ENCODE peak calls at places on chromosomes 5 and 9, in seven cellular contexts. G, V, H, J, N, T and X are unnamed samples.

GRCh38 chr5:1732238-1732880 is 67.3 kb downstream of the MRPL36 start:
- DNase-seq in G (no peak), N (peak), V (no peak), T (no peak), H (no peak), J (no peak), X (no peak)

GRCh38 chr5:123441408-123441807 is 18.2 kb upstream of the CEP120 start:
- DNase-seq in J (no peak), N (no peak), H (no peak), V (no peak), G (no peak), T (no peak), X (no peak)

GRCh38 chr5:58544195-58544594 is 38.7 kb upstream of the RAB3C start:
- DNase-seq in J (no peak), H (no peak), G (no peak), N (no peak), T (no peak), V (no peak), X (no peak)

GRCh38 chr9:103397868-103398600 is 402.9 kb downstream of the CYLC2 start:
- DNase-seq in V (no peak), J (peak), T (peak), G (no peak), H (no peak), N (no peak), X (peak)

GRCh38 chr5:99320461-99320860 is 391.7 kb upstream of the CHD1 start:
- DNase-seq in V (no peak), J (no peak), T (no peak), H (no peak), G (no peak), N (no peak), X (peak)

GRCh38 chr9:72675586-72675985 is 154.2 kb downstream of the TMC1 start:
- DNase-seq in T (peak), J (peak), N (no peak), H (no peak), V (no peak), G (no peak), X (peak)

GRCh38 chr9:135958485-135958884 is 2.7 kb downstream of the UBAC1 start:
- DNase-seq in T (no peak), G (no peak), H (peak), V (peak), N (no peak), J (no peak), X (no peak)

GRCh38 chr9:94921072-94921471 is 194.6 kb downstream of the AOPEP start:
- DNase-seq in N (no peak), G (no peak), V (no peak), T (peak), H (peak), J (peak), X (no peak)

GRCh38 chr9:97958812-97959511 is 21.0 kb upstream of the HEMGN start:
- DNase-seq in N (no peak), T (no peak), H (no peak), V (no peak), G (peak), J (no peak), X (no peak)

GRCh38 chr9:110180713-110181434 is 27.1 kb downstream of the C9orf152 start:
- DNase-seq in V (no peak), T (peak), H (no peak), N (no peak), J (no peak), G (no peak), X (peak)

GRCh38 chr5:44619875-44620610 is 188.7 kb upstream of the MRPS30 start:
- DNase-seq in N (no peak), J (no peak), T (no peak), V (no peak), G (no peak), H (no peak), X (no peak)

GRCh38 chr5:150540615-150541396 is 32.9 kb downstream of the NDST1 start:
- DNase-seq in V (no peak), J (no peak), N (no peak), H (peak), G (peak), T (no peak), X (no peak)

GRCh38 chr9:13857521-13857920 is 456.4 kb downstream of the NFIB start:
- DNase-seq in N (no peak), V (no peak), G (no peak), H (no peak), T (no peak), J (no peak), X (peak)

GRCh38 chr5:133420440-133421301 is 191.7 kb downstream of the FSTL4 start:
- DNase-seq in G (no peak), H (no peak), V (no peak), T (no peak), N (no peak), J (no peak), X (no peak)

GRCh38 chr9:127250896-127251391 is 13.6 kb upstream of the GARNL3 start:
- DNase-seq in T (no peak), G (no peak), V (no peak), J (no peak), H (no peak), N (no peak), X (no peak)

GRCh38 chr5:124193371-124193789 is 553.1 kb downstream of the ZNF608 start:
- DNase-seq in T (no peak), J (no peak), V (no peak), H (no peak), G (no peak), N (no peak), X (no peak)

DNA sequence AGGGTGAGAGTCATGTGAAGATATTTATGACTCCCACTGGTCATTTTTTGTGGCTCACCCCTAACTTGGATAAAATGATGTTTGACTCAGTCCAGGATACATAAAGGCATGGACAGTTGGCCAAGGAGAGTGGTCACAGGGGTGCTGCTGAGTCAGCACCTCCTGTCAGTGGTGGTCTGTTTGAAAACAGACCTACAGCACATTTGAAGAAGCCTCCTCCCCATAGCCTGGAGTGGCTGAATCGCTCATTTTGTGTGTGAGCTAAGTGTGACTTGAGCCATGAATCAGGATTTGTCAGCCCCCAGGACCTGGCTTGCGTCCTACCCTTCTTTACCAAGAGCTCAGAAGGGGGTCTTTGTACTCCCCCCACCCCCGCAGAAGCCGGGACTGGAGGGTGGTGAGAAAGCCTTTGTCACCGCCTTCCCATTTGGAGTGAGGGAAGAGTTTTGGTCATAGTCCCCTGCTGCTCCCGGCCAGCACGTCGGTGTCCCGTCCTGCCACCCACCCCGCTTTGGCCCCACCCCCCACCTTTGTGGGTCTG is 35.6 kb downstream of the TRIO start:
- DNase-seq in G (no peak), T (no peak), J (no peak), N (no peak), V (no peak), H (no peak), X (no peak)
- H3K4me3 ChIP-seq in G (no peak), T (no peak), J (no peak), N (no peak), V (no peak), H (no peak), X (no peak)

DNA sequence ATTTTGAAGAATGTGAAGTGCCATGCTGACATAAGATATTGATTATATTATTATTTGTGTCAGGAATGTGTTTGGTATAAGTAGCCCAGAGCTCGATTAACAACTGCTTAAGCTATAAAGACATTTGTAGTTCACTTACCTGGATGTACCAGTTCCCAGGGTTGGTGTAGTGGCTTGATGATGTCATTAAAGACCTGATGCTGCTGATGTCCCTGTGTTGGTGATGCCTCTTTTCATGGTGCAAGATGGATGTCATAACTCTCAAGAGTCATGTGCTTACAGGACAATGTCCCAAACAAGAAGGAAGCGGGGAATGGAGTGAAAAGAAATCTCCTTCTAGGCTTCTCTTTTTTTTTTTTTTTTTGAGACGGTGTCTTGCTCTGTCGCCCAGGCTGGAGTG is 11.5 kb upstream of the GDNF start:
- DNase-seq in J (no peak), N (no peak), G (no peak), V (no peak), H (no peak), T (no peak), X (no peak)
- H3K4me3 ChIP-seq in J (no peak), N (no peak), G (no peak), V (no peak), H (no peak), T (no peak), X (no peak)

DNA sequence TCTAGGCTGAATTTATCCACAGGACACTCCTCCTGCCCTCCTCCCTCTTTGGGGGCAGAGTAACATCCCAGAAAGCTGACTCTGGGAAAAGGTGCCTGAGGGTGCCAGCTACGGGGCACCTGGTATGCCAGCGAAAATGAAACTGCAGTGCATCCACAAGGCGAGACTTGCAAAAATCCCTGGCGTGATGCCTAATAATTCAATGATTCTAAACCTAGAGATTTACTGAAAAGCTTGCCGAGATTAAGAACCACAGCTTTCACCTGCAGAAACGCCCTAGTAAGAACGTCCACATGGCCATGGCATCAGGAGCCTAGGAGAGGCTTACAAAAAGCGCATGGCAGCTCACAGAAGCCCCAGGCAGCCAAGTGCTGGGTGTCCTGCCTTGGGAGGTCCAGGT is 20.9 kb downstream of the CCNJL start:
- DNase-seq in H (no peak), G (no peak), J (no peak), V (no peak), N (no peak), T (no peak), X (peak)
- H3K4me3 ChIP-seq in H (no peak), G (no peak), J (no peak), V (no peak), N (no peak), T (no peak), X (no peak)

GRCh38 chr5:157528036-157528632 is 47.4 kb downstream of the ADAM19 start:
- DNase-seq in G (no peak), T (no peak), H (no peak), J (no peak), V (no peak), N (no peak), X (no peak)
- H3K4me3 ChIP-seq in G (no peak), T (no peak), H (no peak), J (no peak), V (no peak), N (no peak), X (no peak)

DNA sequence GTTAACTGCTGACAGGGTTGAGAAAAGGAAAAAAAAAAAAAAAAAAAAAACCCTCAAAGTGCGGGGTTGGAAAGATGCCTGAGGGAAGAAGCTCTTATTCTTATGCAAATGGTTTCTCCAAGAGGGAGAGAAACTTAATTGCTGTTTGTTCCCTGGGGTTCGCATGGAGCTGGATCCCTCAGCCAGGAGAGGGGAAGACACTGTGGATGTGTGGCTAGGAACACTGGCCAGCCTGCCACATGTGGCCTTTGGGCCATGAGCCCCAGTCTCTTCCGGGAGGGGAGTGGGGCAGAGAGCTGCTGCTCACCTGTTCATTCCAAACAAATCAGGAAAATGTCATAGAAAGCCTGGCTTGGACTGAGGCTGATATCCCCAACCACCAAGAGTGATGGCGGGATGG is 9.4 kb upstream of the SCGB3A2 start:
- DNase-seq in V (no peak), N (no peak), G (no peak), T (no peak), J (no peak), H (no peak), X (no peak)
- H3K4me3 ChIP-seq in V (no peak), N (no peak), G (no peak), T (no peak), J (no peak), H (no peak), X (no peak)

GRCh38 chr9:117645245-117645636 is 59.0 kb upstream of the TLR4 start:
- DNase-seq in V (no peak), T (no peak), H (no peak), J (no peak), N (no peak), G (no peak), X (no peak)

GRCh38 chr9:117649126-117649525 is 55.1 kb upstream of the TLR4 start:
- DNase-seq in N (no peak), T (no peak), H (no peak), G (no peak), J (no peak), V (no peak), X (no peak)

GRCh38 chr9:117644133-117644532 is 60.1 kb upstream of the TLR4 start:
- DNase-seq in V (no peak), G (no peak), J (no peak), T (no peak), N (no peak), H (no peak), X (no peak)

GRCh38 chr9:117643288-117643654 is 60.9 kb upstream of the TLR4 start:
- DNase-seq in V (no peak), N (no peak), H (no peak), G (no peak), T (no peak), J (no peak), X (no peak)

GRCh38 chr9:117644607-117645244 is 59.5 kb upstream of the TLR4 start:
- DNase-seq in G (peak), N (peak), T (peak), J (peak), H (peak), V (peak), X (no peak)
- H3K4me3 ChIP-seq in G (no peak), N (peak), T (no peak), J (no peak), H (peak), V (peak), X (peak)

GRCh38 chr5:51376504-51376903 is 6.7 kb upstream of the ISL1 start:
- DNase-seq in H (no peak), T (no peak), J (no peak), N (no peak), V (no peak), G (no peak), X (no peak)

GRCh38 chr5:51377151-51378060 is 5.8 kb upstream of the ISL1 start:
- DNase-seq in V (no peak), J (no peak), N (no peak), T (no peak), G (no peak), H (no peak), X (no peak)

GRCh38 chr5:51371052-51371451 is 12.2 kb upstream of the ISL1 start:
- DNase-seq in G (no peak), N (no peak), J (no peak), H (no peak), T (no peak), V (no peak), X (no peak)

GRCh38 chr5:51375084-51375483 is 8.2 kb upstream of the ISL1 start:
- DNase-seq in T (no peak), G (no peak), J (no peak), N (no peak), H (no peak), V (no peak), X (no peak)

GRCh38 chr5:51373880-51374523 is 9.2 kb upstream of the ISL1 start:
- DNase-seq in N (no peak), H (no peak), G (no peak), T (no peak), J (no peak), V (no peak), X (no peak)
- H3K4me3 ChIP-seq in N (no peak), H (no peak), G (no peak), T (no peak), J (no peak), V (no peak), X (no peak)